ENCODE peak calls at places on chromosome 1, in eight cellular contexts. P is stimulated activated CD8-positive, alpha-beta memory T cell treated with anti-CD3 and anti-CD28 coated beads, Interleukin-4, amount 100 ng/mL, for 1 hour; Q is SK-N-SH; L is adipocyte; D is amniotic epithelial cell; U is CD4-positive, CD25-positive, alpha-beta regulatory T cell; Z is epithelial cell of esophagus; B is stimulated activated CD4-positive, alpha-beta T cell treated with anti-CD3 and anti-CD28 coated beads, Interleukin-2, amount 100 ng/mL, for 24 hours. G is an unnamed sample.

GRCh38 chr1:145961425-145962156 is 2.8 kb downstream of the ANKRD34A start:
- DNase-seq in P (no peak), Q (peak), L (peak), D (no peak), U (no peak), Z (peak), B (peak), G (peak)

GRCh38 chr1:239222999-239223398 is 163.4 kb upstream of the CHRM3 start:
- DNase-seq in P (no peak), Q (no peak), L (no peak), D (no peak), U (no peak), Z (no peak), B (no peak), G (no peak)

GRCh38 chr1:161072751-161073449 is 3.2 kb upstream of the ARHGAP30 start:
- DNase-seq in P (no peak), Q (no peak), L (no peak), D (no peak), U (no peak), Z (no peak), B (no peak), G (no peak)

GRCh38 chr1:203464226-203464625 is 11.4 kb upstream of the PRELP start:
- DNase-seq in P (no peak), Q (no peak), L (no peak), D (no peak), U (no peak), Z (peak), B (no peak), G (no peak)

GRCh38 chr1:1758692-1759455 is 19.4 kb downstream of the NADK start:
- DNase-seq in P (no peak), Q (no peak), L (no peak), D (no peak), U (no peak), Z (peak), B (no peak), G (no peak)

GRCh38 chr1:98099501-98099900 is 178.7 kb upstream of the DPYD start:
- DNase-seq in P (no peak), Q (no peak), L (no peak), D (no peak), U (no peak), Z (no peak), B (no peak), G (no peak)

GRCh38 chr1:6538958-6539357 is 15.4 kb downstream of the NOL9 start:
- DNase-seq in P (no peak), Q (no peak), L (peak), D (peak), U (no peak), Z (no peak), B (no peak), G (no peak)

GRCh38 chr1:41955461-41956159 is 36.9 kb upstream of the HIVEP3 start:
- DNase-seq in P (no peak), Q (no peak), L (peak), D (peak), U (no peak), Z (peak), B (no peak), G (no peak)

GRCh38 chr1:85327759-85328158 is 51.3 kb upstream of the BCL10 start:
- DNase-seq in P (no peak), Q (no peak), L (no peak), D (no peak), U (no peak), Z (no peak), B (no peak), G (no peak)

GRCh38 chr1:185734929-185735666 is 907 bp downstream of the HMCN1 start:
- DNase-seq in P (no peak), Q (no peak), L (peak), D (no peak), U (no peak), Z (no peak), B (no peak), G (no peak)

GRCh38 chr1:147172168-147173016 is at the start of gene PRKAB2:
- DNase-seq in P (peak), Q (peak), L (peak), D (peak), U (peak), Z (peak), B (peak), G (peak)

GRCh38 chr1:180254854-180255253 is 24.8 kb downstream of the LHX4 start:
- DNase-seq in P (no peak), Q (no peak), L (no peak), D (no peak), U (no peak), Z (no peak), B (no peak), G (no peak)